ENCODE peak calls at places on chromosomes 2 and 18, in four cellular contexts. F, Z, Y and B are unnamed samples.
A peak's percentile ranks its signal among the peaks of the same experiment; 100 is the strongest.

GRCh38 chr2:54772110-54772509 is 48.6 kb downstream of the EML6 start:
- DNase-seq in F (no peak), Z (no peak), Y (no peak), B (no peak)

GRCh38 chr2:162782138-162782537 is 56.4 kb downstream of the KCNH7 start:
- DNase-seq in F (no peak), Z (no peak), Y (no peak), B (no peak)

GRCh38 chr2:168538534-168538933 is 82.5 kb downstream of the CERS6 start:
- DNase-seq in F (no peak), Z (no peak), Y (no peak), B (no peak)

GRCh38 chr18:77234504-77235365 is 14.9 kb upstream of the GALR1 start:
- DNase-seq in F (no peak), Z (no peak), Y (no peak), B (no peak)

GRCh38 chr2:71933467-71934319 is 214.0 kb downstream of the CYP26B1 start:
- DNase-seq in F (peak; percentile 33), Z (peak; percentile 13), Y (no peak), B (peak; percentile 15)

GRCh38 chr2:166802475-166802874 is 85.8 kb upstream of the XIRP2 start:
- DNase-seq in F (no peak), Z (no peak), Y (no peak), B (no peak)

GRCh38 chr2:96088340-96089335 is 27.7 kb downstream of the ADRA2B start:
- DNase-seq in F (no peak), Z (peak; percentile 4), Y (no peak), B (no peak)

GRCh38 chr18:76972838-76973237 is 150.5 kb downstream of the ZNF236 start:
- DNase-seq in F (no peak), Z (no peak), Y (no peak), B (no peak)

GRCh38 chr2:224366269-224366668 is 35.6 kb downstream of the FAM124B start:
- DNase-seq in F (no peak), Z (no peak), Y (no peak), B (no peak)

GRCh38 chr2:48448274-48449061 is 81.5 kb upstream of the STON1 start:
- DNase-seq in F (peak; percentile 85), Z (no peak), Y (peak; percentile 53), B (no peak)

GRCh38 chr2:152380261-152381055 is 45.5 kb downstream of the FMNL2 start:
- DNase-seq in F (no peak), Z (no peak), Y (no peak), B (no peak)
- TF ChIP-seq BHLHE40 in F (no peak), Z (no peak), Y (no peak), B (no peak)

DNA sequence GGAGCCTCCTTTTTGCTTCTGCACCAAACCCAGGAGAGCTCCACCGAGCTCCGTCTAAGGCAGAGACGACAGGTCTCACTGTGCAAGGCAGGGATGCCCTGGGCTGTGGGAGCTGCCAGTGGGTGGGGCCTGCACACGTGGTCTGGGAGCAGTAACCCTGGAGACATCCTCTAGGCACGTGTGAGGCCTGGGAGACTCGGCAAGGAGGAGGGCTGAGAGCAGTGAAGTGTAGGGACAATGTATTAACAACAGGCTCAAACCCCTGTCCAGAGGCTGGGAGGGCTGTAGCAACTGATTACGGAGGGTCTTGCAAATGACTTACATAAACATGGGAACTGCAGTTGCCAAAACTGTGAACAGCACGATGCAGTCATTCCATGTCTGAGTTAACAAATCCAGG is 45.1 kb downstream of the CYP27C1 start:
- DNase-seq in F (no peak), Z (no peak), Y (no peak), B (no peak)
- TF ChIP-seq FOXM1 in F (no peak), Z (no peak), Y (no peak), B (no peak)

DNA sequence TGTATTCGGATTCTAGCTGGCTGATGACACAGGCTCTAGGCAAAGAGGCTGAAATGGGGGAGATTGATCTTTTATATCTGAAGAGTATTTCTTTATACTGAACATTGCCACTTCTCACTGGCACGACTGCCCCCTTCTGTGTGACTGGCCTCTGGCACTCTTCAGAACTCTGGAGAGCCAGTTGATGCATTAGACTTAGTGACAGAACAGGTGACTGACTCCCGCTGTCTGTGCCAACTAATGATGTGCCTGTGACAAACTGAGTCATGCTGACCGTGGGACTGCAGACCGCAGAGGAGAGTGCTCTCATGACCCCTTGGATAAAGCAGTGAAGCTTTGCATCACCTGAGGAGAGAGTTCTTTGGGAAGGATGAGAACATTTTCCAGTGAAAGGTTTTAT is 14.4 kb downstream of the MGAT5 start:
- DNase-seq in F (no peak), Z (no peak), Y (no peak), B (no peak)
- TF ChIP-seq BHLHE40 in F (no peak), Z (no peak), Y (no peak), B (no peak)

DNA sequence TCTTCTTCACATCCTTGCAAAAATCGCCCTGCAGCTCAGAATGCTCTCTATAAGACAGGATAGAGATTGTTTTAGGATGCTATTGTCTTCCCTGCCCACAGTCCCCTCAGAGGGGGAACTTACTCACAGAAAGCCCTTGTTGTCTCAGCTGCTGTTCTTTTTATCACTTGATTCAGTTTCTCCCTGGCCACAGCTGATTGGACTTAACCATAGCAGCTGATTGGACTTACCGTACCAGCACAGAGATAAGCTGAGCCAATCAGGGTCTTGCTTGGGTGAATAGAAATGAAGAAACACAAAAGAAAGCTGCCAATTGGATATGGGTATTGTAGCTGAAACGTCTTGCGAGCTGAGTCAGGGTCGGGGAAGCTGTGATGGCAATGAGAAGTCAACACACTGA is 194.2 kb upstream of the MEX3C start:
- DNase-seq in F (no peak), Z (no peak), Y (no peak), B (no peak)
- TF ChIP-seq FOXM1 in F (no peak), Z (no peak), Y (no peak), B (no peak)

DNA sequence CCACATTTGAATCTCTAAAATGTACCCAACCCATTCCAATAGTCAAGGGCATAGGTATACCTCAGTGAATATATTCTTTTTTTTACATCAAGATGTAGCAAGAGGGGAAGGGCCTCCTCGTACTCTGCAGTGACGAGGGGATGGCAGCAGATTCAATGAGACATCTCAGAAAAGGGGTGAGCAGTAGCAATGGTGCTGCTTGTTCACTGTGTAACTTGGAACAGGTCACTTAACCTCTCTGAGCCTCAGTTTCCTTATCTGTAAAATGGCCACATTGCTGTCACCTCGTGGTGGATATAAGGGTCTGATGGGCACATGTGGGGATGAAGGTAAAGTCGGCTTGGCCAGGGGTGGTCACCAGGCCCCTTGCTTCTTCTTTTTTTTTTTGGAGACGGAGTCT is 221.6 kb downstream of the SEPTIN10 start:
- DNase-seq in F (no peak), Z (no peak), Y (no peak), B (no peak)
- TF ChIP-seq BHLHE40 in F (no peak), Z (no peak), Y (no peak), B (no peak)

DNA sequence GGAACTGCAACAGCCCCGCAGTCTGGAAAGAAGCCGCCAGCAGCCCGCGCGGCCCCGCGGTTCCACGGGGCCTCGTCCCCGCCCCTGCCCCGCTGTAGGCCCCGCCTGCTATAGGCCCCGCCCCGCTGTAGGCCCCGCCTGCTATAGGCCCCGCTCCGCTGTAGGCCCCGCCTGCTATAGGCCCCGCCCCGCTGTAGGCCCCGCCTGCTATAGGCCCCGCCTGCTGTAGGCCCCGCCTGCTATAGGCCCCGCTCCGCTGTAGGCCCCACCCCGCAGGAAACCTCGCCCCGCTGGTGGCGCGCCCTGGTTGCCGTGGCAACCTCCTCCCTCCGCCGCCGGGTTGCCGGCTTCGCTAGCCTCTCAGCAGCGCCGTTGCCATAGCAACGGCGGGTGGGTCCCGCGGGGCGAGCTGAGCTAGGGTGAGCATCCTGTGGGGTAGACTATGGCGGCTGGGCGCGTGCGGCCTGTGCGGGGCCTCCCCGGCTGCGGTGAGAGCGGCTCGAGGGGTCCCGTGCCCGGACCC is 12.2 kb upstream of the KIF1A start:
- DNase-seq in F (peak; percentile 85), Z (peak; percentile 93), Y (peak; percentile 17), B (peak; percentile 96)
- TF ChIP-seq FOXM1 in F (no peak), Z (no peak), Y (no peak), B (no peak)

DNA sequence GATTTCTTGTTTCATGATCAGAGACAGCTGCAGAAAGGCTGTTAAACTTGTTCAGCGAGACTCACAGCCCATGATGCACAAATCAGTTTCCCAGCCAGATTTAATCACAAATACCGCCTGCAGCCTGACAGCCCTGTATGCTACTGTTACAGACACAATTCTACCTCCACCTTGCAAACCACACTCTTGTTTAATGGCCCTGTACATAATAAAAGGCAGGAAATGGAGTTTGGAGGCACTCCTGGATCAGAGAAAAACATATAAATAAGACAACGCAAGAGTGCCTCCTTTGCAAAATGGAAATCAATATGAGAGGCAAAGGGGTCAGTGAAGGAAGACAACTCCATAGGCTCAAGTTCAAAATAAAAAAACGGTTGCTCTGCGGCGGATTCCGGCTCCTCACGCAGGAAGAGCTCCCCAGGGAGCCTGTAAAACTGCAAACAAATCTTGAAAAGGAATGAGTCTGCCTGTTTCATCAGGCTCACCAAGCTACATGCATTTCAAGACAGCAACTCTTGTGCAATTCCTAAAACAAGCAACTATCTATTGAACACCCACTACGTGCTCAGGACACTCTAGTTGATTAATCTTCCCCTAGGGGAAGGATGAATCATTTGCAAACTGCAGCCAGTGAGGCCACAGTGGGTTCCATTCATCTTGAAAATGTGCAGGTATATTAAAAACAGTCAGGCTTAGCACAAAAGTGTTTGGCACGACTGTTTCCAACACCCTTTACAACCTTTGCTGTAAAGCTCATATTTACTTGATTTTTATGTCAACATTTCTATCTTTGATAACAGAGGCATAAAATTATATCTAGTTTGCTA is 37.5 kb downstream of the TBC1D8 start:
- DNase-seq in F (peak; percentile 88), Z (no peak), Y (no peak), B (peak; percentile 62)
- TF ChIP-seq BHLHE40 in F (no peak), Z (no peak), Y (no peak), B (no peak)

DNA sequence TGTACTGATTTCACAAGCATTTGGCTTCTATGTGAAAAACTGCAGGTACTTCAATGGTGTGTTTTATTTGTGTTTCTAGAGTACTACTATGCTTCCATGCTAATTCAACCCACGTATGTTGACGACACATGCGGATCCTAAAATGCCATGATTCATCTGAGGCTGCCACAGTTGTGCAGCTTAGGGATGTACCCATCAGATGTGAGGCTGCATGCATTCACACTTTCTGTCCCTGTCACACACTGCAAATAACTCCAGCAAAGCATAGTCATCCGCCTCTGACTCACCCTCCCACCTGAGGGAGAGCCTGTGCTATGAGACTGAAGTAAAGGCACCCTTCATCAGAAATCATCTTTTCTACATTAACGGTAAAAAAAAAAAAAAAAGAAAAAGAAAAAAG is 22.1 kb upstream of the SERTAD2 start:
- DNase-seq in F (peak; percentile 51), Z (peak; percentile 29), Y (no peak), B (no peak)
- TF ChIP-seq FOXM1 in F (no peak), Z (no peak), Y (no peak), B (no peak)

GRCh38 chr2:10016802-10017258 is 26.5 kb upstream of the KLF11 start:
- DNase-seq in F (no peak), Z (no peak), Y (no peak), B (no peak)

GRCh38 chr2:10017313-10017941 is 25.9 kb upstream of the KLF11 start:
- DNase-seq in F (no peak), Z (no peak), Y (no peak), B (no peak)

GRCh38 chr2:10020001-10020400 is 23.3 kb upstream of the KLF11 start:
- DNase-seq in F (no peak), Z (no peak), Y (no peak), B (no peak)

GRCh38 chr2:10022041-10022421 is 21.3 kb upstream of the KLF11 start:
- DNase-seq in F (no peak), Z (no peak), Y (no peak), B (no peak)

GRCh38 chr2:10019174-10019971 is 24.0 kb upstream of the KLF11 start:
- DNase-seq in F (peak; percentile 37), Z (no peak), Y (no peak), B (no peak)
- TF ChIP-seq BHLHE40 in F (no peak), Z (peak; percentile 89), Y (no peak), B (no peak)